ENCODE peak calls at places on chromosomes 3 and 15, in six cellular contexts. Y is colonic mucosa, S is neural progenitor cell, L is MM.1S, E is tibial nerve, M is brain microvascular endothelial cell. A is an unnamed sample.

GRCh38 chr15:26939398-26939797 is 31.6 kb upstream of the GABRG3 start:
- DNase-seq in L (no peak), S (no peak), E (no peak), M (no peak), Y (no peak), A (no peak)

GRCh38 chr15:81752149-81752942 is 293.5 kb downstream of the MEX3B start:
- DNase-seq in Y (peak; percentile 27), M (peak; percentile 22), L (peak; percentile 89), S (peak; percentile 41), E (peak; percentile 30), A (peak; percentile 80)

GRCh38 chr15:63233667-63234419 is 43.6 kb upstream of the APH1B start:
- DNase-seq in M (peak; percentile 83), Y (no peak), E (no peak), S (no peak), L (no peak), A (no peak)

GRCh38 chr3:141486735-141487418 is at the start of gene RASA2:
- DNase-seq in M (no peak), E (peak; percentile 50), Y (peak; percentile 72), L (peak; percentile 82), S (peak; percentile 95), A (peak; percentile 92)

GRCh38 chr3:145952541-145952940 is 208.4 kb downstream of the PLOD2 start:
- DNase-seq in Y (no peak), S (no peak), E (no peak), L (no peak), M (peak; percentile 25), A (no peak)

GRCh38 chr3:183308746-183309145 is 55.7 kb downstream of the B3GNT5 start:
- DNase-seq in L (no peak), E (no peak), S (no peak), M (no peak), Y (no peak), A (no peak)

GRCh38 chr3:195773956-195774537 is 37.7 kb downstream of the MUC4 start:
- DNase-seq in S (no peak), L (no peak), M (no peak), Y (no peak), E (no peak), A (no peak)

GRCh38 chr15:90364251-90364650 is 12.2 kb downstream of the ZNF774 start:
- DNase-seq in L (no peak), S (no peak), M (no peak), E (no peak), Y (no peak), A (no peak)

GRCh38 chr3:170700054-170700404 is 114.2 kb upstream of the SLC7A14 start:
- DNase-seq in M (no peak), L (no peak), E (no peak), S (no peak), Y (no peak), A (no peak)

GRCh38 chr3:55766753-55767152 is 279.6 kb upstream of the WNT5A start:
- DNase-seq in S (no peak), M (no peak), Y (no peak), L (no peak), E (no peak), A (no peak)

GRCh38 chr3:169432692-169433432 is 230.7 kb downstream of the MECOM start:
- DNase-seq in L (no peak), M (no peak), E (no peak), Y (no peak), S (no peak), A (no peak)

GRCh38 chr3:156728267-156728985 is 54.0 kb downstream of the TIPARP start:
- DNase-seq in E (no peak), Y (no peak), S (no peak), L (no peak), M (no peak), A (no peak)

GRCh38 chr3:120673116-120673515 is 8.9 kb downstream of the HGD start:
- DNase-seq in E (no peak), Y (no peak), L (no peak), M (no peak), S (no peak), A (peak; percentile 75)

GRCh38 chr3:133934073-133934970 is 38.6 kb upstream of the RAB6B start:
- DNase-seq in L (no peak), E (no peak), S (no peak), M (no peak), Y (peak; percentile 69), A (no peak)

GRCh38 chr3:141266797-141267555 is 35.4 kb downstream of the PXYLP1 start:
- DNase-seq in S (no peak), Y (no peak), E (no peak), M (no peak), L (peak; percentile 20), A (no peak)

GRCh38 chr3:126851934-126852333 is 131.0 kb upstream of the PLXNA1 start:
- DNase-seq in M (no peak), S (peak; percentile 29), E (no peak), L (no peak), Y (no peak), A (no peak)
- H3K27ac ChIP-seq in M (no peak overlapping the region), S (peak overlapping the region; percentile 76), E (no peak overlapping the region), L (no peak overlapping the region), Y (no peak overlapping the region), A (no peak overlapping the region)

DNA sequence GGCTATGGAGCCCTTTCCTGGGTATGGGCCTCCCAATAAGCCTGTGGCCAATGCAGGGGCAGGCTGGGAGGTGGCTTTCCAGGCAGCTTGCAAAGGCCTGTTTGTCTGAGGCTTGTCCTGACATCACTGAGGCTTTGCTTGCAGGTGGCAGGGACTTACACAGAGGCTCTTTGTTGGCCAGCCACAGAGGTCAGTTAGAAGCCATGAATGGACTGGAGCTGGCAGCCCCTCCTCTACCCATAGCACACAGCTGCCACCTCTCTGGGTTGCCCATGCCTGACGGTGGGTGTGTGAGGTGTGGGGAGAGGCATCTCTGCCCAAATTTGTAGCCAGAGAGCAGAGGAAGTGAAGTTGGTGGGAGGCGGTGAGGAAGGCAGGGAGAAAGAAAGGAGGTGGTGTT is 17.1 kb downstream of the LIMD1 start:
- DNase-seq in L (peak; percentile 54), Y (no peak), E (no peak), M (no peak), S (peak; percentile 74), A (no peak)
- H3K27ac ChIP-seq in L (peak overlapping the region; percentile 79), Y (no peak overlapping the region), E (peak overlapping the region; percentile 5), M (no peak overlapping the region), S (peak overlapping the region; percentile 22), A (no peak overlapping the region)

DNA sequence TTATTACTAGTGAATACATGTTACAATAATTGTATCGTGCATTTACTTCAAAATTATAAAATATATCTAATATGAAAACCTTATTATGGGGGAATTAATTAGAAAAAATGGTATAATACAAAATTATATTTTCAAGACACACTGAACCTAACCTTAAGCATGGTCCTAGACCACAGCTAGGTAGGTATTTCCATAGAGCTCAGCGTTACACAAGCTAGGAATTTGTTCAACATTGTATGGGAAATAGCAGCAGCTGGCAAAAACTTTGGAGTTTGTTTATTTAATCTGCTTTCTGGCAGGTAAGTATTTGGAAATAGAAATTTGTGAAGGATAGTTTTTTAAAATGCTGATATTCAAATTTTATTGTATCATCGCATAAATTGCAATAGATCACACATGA is 52.9 kb downstream of the BCHE start:
- DNase-seq in L (no peak), E (no peak), Y (no peak), M (no peak), S (no peak), A (no peak)
- H3K27ac ChIP-seq in L (no peak overlapping the region), E (no peak overlapping the region), Y (no peak overlapping the region), M (no peak overlapping the region), S (no peak overlapping the region), A (no peak overlapping the region)

GRCh38 chr3:46508850-46509591 is 11.2 kb downstream of the RTP3 start:
- DNase-seq in Y (no peak), E (no peak), L (no peak), S (no peak), M (no peak), A (no peak)
- H3K27ac ChIP-seq in Y (no peak overlapping the region), E (no peak overlapping the region), L (no peak overlapping the region), S (no peak overlapping the region), M (no peak overlapping the region), A (no peak overlapping the region)

GRCh38 chr3:31758342-31758741 is 222.7 kb downstream of the OSBPL10 start:
- DNase-seq in S (no peak), E (no peak), M (no peak), L (no peak), Y (no peak), A (no peak)
- H3K27ac ChIP-seq in S (no peak overlapping the region), E (no peak overlapping the region), M (no peak overlapping the region), L (no peak overlapping the region), Y (no peak overlapping the region), A (no peak overlapping the region)

GRCh38 chr3:73893089-73893488 is 268.3 kb upstream of the PDZRN3 start:
- DNase-seq in S (no peak), E (no peak), M (no peak), Y (no peak), L (no peak), A (no peak)
- H3K27ac ChIP-seq in S (no peak overlapping the region), E (no peak overlapping the region), M (no peak overlapping the region), Y (no peak overlapping the region), L (no peak overlapping the region), A (no peak overlapping the region)

GRCh38 chr3:189622629-189623028 is 8.6 kb upstream of the TP63 start:
- DNase-seq in M (no peak), S (no peak), Y (no peak), E (no peak), L (no peak), A (no peak)
- H3K27ac ChIP-seq in M (no peak overlapping the region), S (no peak overlapping the region), Y (no peak overlapping the region), E (no peak overlapping the region), L (no peak overlapping the region), A (no peak overlapping the region)

DNA sequence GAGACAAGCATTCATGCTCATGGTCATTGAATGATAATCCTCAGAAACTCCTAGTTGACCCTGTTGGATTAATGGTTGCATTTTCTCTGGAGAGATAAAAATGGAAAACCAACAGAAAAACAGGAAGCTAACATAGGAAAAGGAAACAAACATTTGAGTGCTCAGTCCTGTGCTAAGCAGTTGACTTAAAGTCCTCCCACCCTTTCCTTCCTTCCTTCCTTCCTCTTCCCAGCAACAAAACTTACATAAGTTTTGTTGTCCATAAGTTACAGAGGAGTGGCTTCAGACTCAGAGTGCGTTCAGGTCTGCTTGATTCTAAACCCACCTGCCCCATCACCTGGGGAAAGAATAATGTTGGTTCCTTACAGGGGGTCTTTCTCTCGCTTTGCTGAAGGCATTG is 163.8 kb upstream of the RGMA start:
- DNase-seq in Y (no peak), M (no peak), L (no peak), S (no peak), E (no peak), A (no peak)
- H3K27ac ChIP-seq in Y (no peak overlapping the region), M (no peak overlapping the region), L (no peak overlapping the region), S (no peak overlapping the region), E (no peak overlapping the region), A (no peak overlapping the region)